ENCODE peak calls at places on chromosomes 13 and 19, in nine cellular contexts. N is astrocyte, G is astrocyte of the cerebellum, K is bronchial epithelial cell, O is fibroblast of the aortic adventitia, Q is body of pancreas, M is suprapubic skin, C is lower lobe of right lung, S is endothelial cell. A is an unnamed sample.

GRCh38 chr19:14758816-14759215 is 19.5 kb downstream of the ADGRE2 start:
- DNase-seq in O (no peak), S (no peak), N (no peak), Q (peak; percentile 22), K (peak; percentile 8), C (no peak), M (no peak), G (no peak), A (no peak)

GRCh38 chr19:18364826-18365528 is 21.0 kb upstream of the GDF15 start:
- DNase-seq in M (no peak), Q (peak; percentile 92), O (peak; percentile 100), N (peak; percentile 100), K (peak; percentile 96), S (peak; percentile 15), G (peak; percentile 99), C (peak; percentile 78), A (no peak)

GRCh38 chr13:91467236-91467635 is 68.8 kb downstream of the GPC5 start:
- DNase-seq in N (no peak), M (no peak), G (no peak), S (no peak), K (no peak), C (no peak), O (no peak), Q (no peak), A (no peak)

GRCh38 chr19:39397360-39398296 is 6.5 kb downstream of the MED29 start:
- DNase-seq in S (peak; percentile 94), M (peak; percentile 91), C (peak; percentile 94), K (peak; percentile 71), G (no peak), O (peak; percentile 83), Q (peak; percentile 94), N (peak; percentile 37), A (peak; percentile 95)

GRCh38 chr19:7742991-7743390 is 4.3 kb downstream of the CD209 start:
- DNase-seq in G (no peak), O (no peak), K (no peak), C (no peak), Q (no peak), S (no peak), N (no peak), M (no peak), A (no peak)

GRCh38 chr19:39402417-39403297 is 4.0 kb upstream of the ZFP36 start:
- DNase-seq in G (peak; percentile 70), Q (peak; percentile 91), C (peak; percentile 96), N (peak; percentile 74), K (peak; percentile 74), M (peak; percentile 98), S (peak; percentile 81), O (peak; percentile 94), A (peak; percentile 91)

GRCh38 chr19:53076984-53077383 is 26.2 kb downstream of the ZNF160 start:
- DNase-seq in O (peak; percentile 9), S (peak; percentile 78), Q (peak; percentile 61), M (no peak), K (peak; percentile 4), G (no peak), C (no peak), N (peak; percentile 12), A (peak; percentile 35)

GRCh38 chr13:24997367-24997967 is 98.5 kb upstream of the PABPC3 start:
- DNase-seq in Q (no peak), N (no peak), K (peak; percentile 26), C (no peak), S (peak; percentile 21), G (peak; percentile 16), O (peak; percentile 52), M (no peak), A (no peak)

GRCh38 chr19:4909172-4909896 is at the start of gene UHRF1:
- DNase-seq in S (no peak), O (no peak), N (no peak), M (no peak), Q (no peak), C (no peak), K (no peak), G (no peak), A (no peak)

GRCh38 chr13:51326782-51327181 is 12.7 kb upstream of the SERPINE3 start:
- DNase-seq in K (no peak), Q (no peak), M (no peak), C (no peak), N (no peak), S (no peak), G (no peak), O (no peak), A (no peak)
- TF ChIP-seq CTCF in K (no peak), Q (no peak), M (no peak), C (no peak), N (no peak), S (no peak), G (no peak), O (no peak), A (no peak)

GRCh38 chr13:49436890-49437289 is 7.0 kb downstream of the CAB39L start:
- DNase-seq in N (peak; percentile 24), Q (peak; percentile 43), C (no peak), K (peak; percentile 33), S (no peak), M (no peak), G (no peak), O (peak; percentile 86), A (no peak)
- TF ChIP-seq CTCF in N (peak; percentile 14), Q (peak; percentile 37), C (no peak), K (no peak), S (no peak), M (no peak), G (no peak), O (no peak), A (no peak)

DNA sequence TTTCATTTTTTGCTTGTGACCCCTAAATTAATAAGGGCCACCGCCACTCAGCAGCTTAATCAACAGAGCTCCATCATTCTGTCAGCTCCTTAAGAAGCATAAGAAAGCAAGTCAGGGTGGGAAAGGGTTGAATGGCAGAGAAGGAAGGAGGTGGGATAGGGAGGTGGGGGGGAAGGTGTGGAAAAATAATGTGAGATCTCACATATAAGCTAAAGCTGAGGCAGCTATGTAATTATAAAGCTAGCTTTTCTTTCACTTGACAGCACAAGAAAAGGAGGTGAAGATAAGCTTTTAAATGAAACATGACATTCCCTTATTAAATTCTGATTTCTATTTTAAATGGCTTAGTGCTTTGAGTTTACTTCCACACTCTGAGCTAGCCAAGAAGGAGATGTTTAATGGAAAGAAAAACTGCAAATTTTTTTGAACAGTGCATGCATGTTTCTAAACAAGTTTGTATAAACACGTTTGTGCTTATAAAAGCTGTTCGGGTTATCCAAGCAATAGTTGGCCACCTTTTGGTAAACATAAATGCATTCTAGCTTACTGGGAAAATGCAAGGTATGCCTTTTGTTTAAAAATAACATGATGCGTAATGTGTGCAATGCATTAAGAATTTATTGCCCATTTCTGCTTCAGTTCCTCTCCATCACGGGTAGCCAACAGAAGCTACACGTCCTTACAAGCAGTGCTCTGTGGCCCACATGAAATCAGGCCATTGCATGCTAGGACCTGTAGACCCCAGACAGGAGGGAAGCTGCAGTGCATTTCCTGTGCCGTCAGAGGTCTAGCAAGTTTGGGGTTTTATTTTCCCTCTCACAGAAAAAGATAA is 96.2 kb downstream of the LHFPL6 start:
- DNase-seq in N (peak; percentile 39), K (peak; percentile 99), Q (no peak), O (no peak), S (no peak), C (no peak), M (no peak), G (no peak), A (no peak)
- TF ChIP-seq CTCF in N (no peak), K (no peak), Q (no peak), O (no peak), S (no peak), C (no peak), M (no peak), G (no peak), A (no peak)

DNA sequence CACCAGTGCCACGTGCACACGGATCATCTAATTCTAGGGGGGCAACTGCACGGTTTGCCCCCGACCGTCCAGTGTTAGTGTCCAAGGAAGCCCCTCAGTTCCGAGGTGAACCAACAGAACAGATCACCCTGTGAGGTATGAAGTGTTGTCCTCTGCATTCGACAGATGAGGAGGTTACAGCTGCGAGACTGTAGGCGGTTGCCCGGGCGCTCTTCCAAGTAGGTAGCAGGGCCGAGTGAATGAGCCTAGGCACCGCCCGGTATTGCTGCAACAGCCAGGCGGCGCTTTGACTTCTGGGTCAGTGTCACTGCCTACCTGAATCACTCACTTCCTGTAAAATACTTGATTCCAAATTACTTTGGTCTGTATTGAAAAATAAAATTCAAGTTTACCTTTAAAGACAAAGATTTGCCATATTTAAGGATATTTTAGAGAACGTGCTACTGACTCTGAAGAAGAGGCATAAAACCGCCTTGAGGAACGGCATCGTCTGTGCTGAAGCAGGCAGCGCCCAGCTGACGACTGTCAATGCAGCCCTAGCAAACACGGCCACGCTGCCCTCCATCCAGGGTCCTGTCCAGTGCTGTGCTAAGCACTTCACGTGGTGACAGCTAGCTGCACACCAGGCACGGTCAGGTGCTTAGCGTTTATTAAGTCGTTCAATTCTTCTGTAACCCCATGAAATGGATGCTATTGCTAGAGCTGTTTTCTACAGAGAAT is 19.3 kb upstream of the RASA3 start:
- DNase-seq in O (no peak), C (peak; percentile 80), G (no peak), Q (peak; percentile 69), N (no peak), M (peak; percentile 80), S (no peak), K (peak; percentile 76), A (no peak)
- TF ChIP-seq CTCF in O (no peak), C (no peak), G (no peak), Q (no peak), N (no peak), M (no peak), S (no peak), K (peak; percentile 37), A (no peak)

DNA sequence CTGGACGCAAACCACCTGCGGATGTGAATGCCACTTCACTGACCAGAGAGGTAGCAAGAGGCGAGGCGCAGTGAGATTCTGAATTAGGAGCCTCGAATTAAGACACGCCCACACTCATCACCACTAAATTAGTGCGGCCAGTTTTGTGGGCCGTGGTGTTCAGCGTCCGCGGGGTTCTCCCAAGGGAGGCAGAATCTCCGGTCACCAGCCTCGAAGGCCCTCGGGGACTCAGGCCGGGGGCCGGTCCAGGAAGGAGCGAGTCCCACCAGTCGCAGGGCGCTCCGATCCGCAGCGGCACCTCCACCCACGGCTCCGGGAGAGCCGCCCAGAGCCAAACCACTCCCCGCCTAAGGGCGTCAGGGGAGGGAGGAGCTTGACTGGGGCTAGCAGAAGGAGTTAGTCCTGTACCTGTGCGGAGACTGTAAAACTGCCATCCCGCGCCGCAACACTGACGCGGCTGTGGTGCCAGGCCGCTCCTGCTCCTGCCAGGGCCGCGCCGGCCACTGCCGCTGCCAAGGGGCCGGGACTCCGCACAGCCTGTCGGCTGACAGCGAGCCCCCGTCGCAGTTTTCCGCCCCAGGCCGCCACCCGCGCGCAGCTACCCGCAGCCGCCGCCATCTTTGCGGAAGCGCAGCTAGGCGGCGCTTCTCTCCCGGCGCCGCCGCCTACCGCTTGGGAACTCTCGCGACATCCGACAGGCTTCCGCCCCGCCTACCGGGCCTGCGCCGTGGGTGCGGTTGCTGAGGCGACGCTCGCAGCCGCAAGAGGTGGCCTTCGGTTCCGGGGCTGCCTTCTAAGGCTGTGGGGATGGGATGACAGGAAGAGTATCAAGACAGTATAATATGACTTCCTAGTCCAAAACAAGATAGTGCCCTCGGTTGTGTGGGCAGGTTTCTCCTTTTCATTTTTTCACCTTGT is at the start of gene MICU2:
- DNase-seq in M (peak; percentile 96), G (peak; percentile 78), C (peak; percentile 97), N (peak; percentile 89), O (peak; percentile 91), Q (peak; percentile 94), K (peak; percentile 87), S (peak; percentile 89), A (peak; percentile 62)
- TF ChIP-seq CTCF in M (no peak), G (no peak), C (peak; percentile 24), N (no peak), O (no peak), Q (no peak), K (no peak), S (no peak), A (no peak)

A was measured in omental fat pad.